ENCODE peak calls at places on chromosomes 12 and 14, in eight cellular contexts. K is thyroid gland, P is stomach, T is HepG2, N is right cardiac atrium, H is uterus, E is tibial nerve, J is breast epithelium. Q is an unnamed sample.

GRCh38 chr14:90551070-90551704 is 154.4 kb downstream of the CALM1 start:
- DNase-seq in T (no peak), K (no peak), P (no peak), N (peak; percentile 70), J (no peak), H (no peak), E (no peak), Q (no peak)

GRCh38 chr12:59698599-59698998 is 102.8 kb downstream of the SLC16A7 start:
- DNase-seq in J (no peak), P (no peak), E (no peak), K (no peak), N (no peak), H (no peak), T (no peak), Q (no peak)

GRCh38 chr14:59069455-59069854 is 119.0 kb upstream of the DAAM1 start:
- DNase-seq in T (peak; percentile 77), K (no peak), N (no peak), E (no peak), P (no peak), H (no peak), J (no peak), Q (no peak)

GRCh38 chr14:63663428-63664142 is 21.9 kb upstream of the WDR89 start:
- DNase-seq in H (no peak), J (no peak), E (no peak), K (no peak), N (peak; percentile 37), P (no peak), T (peak; percentile 23), Q (peak; percentile 91)

GRCh38 chr14:55673048-55673447 is 93.0 kb downstream of the KTN1 start:
- DNase-seq in N (no peak), P (no peak), T (no peak), K (no peak), J (no peak), E (no peak), H (no peak), Q (no peak)

GRCh38 chr14:30974628-30975027 is 50.8 kb upstream of the AP4S1 start:
- DNase-seq in P (no peak), N (no peak), T (no peak), H (no peak), K (no peak), E (no peak), J (no peak), Q (no peak)

GRCh38 chr12:19440916-19441315 is 1.6 kb downstream of the AEBP2 start:
- DNase-seq in E (no peak), H (no peak), N (no peak), T (no peak), J (no peak), P (no peak), K (no peak), Q (no peak)

GRCh38 chr12:116299548-116300150 is 22.2 kb upstream of the MED13L start:
- DNase-seq in T (no peak), K (peak; percentile 26), H (no peak), P (no peak), J (no peak), E (no peak), N (peak; percentile 80), Q (no peak)

GRCh38 chr12:40219760-40220159 is 5.0 kb upstream of the LRRK2 start:
- DNase-seq in H (no peak), K (no peak), T (no peak), N (no peak), E (no peak), J (no peak), P (no peak), Q (no peak)

GRCh38 chr12:75020068-75020557 is 189.5 kb downstream of the KCNC2 start:
- DNase-seq in T (no peak), P (no peak), E (no peak), J (no peak), H (no peak), N (no peak), K (no peak), Q (no peak)

GRCh38 chr12:49904601-49905000 is 901 bp upstream of the FAIM2 start:
- DNase-seq in N (peak; percentile 54), T (no peak), J (no peak), K (no peak), H (no peak), E (no peak), P (no peak), Q (no peak)

GRCh38 chr14:90968025-90968424 is 92.4 kb downstream of the RPS6KA5 start:
- DNase-seq in J (no peak), H (no peak), T (no peak), N (no peak), K (no peak), E (no peak), P (no peak), Q (no peak)

GRCh38 chr14:98956181-98956580 is 315.8 kb downstream of the BCL11B start:
- DNase-seq in H (no peak), K (no peak), P (no peak), J (no peak), N (no peak), E (no peak), T (no peak), Q (no peak)

GRCh38 chr12:130128764-130129735 is 33.2 kb upstream of the FZD10 start:
- DNase-seq in N (no peak), T (no peak), E (no peak), P (no peak), J (no peak), K (no peak), H (no peak), Q (no peak)

GRCh38 chr12:102871014-102871413 is 46.0 kb downstream of the PAH start:
- DNase-seq in E (no peak), H (no peak), N (no peak), T (no peak), P (no peak), J (no peak), K (no peak), Q (no peak)

GRCh38 chr12:39441963-39442894 is 691 bp downstream of the KIF21A start:
- DNase-seq in P (peak; percentile 34), T (peak; percentile 39), N (peak; percentile 77), E (peak; percentile 14), J (no peak), K (peak; percentile 49), H (peak; percentile 37), Q (peak; percentile 43)

GRCh38 chr14:51035611-51036192 is 59.2 kb downstream of the TRIM9 start:
- DNase-seq in T (peak; percentile 70), E (no peak), K (no peak), J (no peak), H (no peak), P (no peak), N (no peak), Q (peak; percentile 43)

GRCh38 chr14:102949062-102949800 is 26.8 kb downstream of the AMN start:
- DNase-seq in N (no peak), P (no peak), T (no peak), J (no peak), E (no peak), H (no peak), K (no peak), Q (no peak)

GRCh38 chr12:98439471-98440164 is 75.8 kb upstream of the TMPO start:
- DNase-seq in N (no peak), K (no peak), E (no peak), H (no peak), J (no peak), P (no peak), T (no peak), Q (no peak)

GRCh38 chr12:132229423-132229760 is 85.1 kb downstream of the NOC4L start:
- DNase-seq in H (no peak), T (no peak), J (no peak), K (no peak), N (no peak), E (no peak), P (no peak), Q (no peak)

GRCh38 chr12:46342562-46343033 is 30.0 kb downstream of the SLC38A2 start:
- DNase-seq in N (no peak), E (no peak), J (no peak), K (no peak), T (peak; percentile 64), H (no peak), P (peak; percentile 67), Q (peak; percentile 34)

GRCh38 chr14:96508900-96509299 is 6.7 kb downstream of the PAPOLA start:
- DNase-seq in N (no peak), H (no peak), T (peak; percentile 70), E (no peak), J (no peak), K (no peak), P (no peak), Q (no peak)

GRCh38 chr12:49945394-49946080 is 5.0 kb upstream of the AQP2 start:
- DNase-seq in N (peak; percentile 95), P (peak; percentile 86), E (peak; percentile 52), J (no peak), K (peak; percentile 75), T (peak; percentile 37), H (peak; percentile 88), Q (peak; percentile 62)

GRCh38 chr12:76765598-76765997 is 1.7 kb downstream of the ZDHHC17 start:
- DNase-seq in E (no peak), H (no peak), P (no peak), T (no peak), K (no peak), N (no peak), J (no peak), Q (no peak)
- H3K4me3 ChIP-seq in E (peak overlapping the region; percentile 93), H (no peak overlapping the region), P (peak overlapping the region; percentile 56), T (peak overlapping the region; percentile 74), K (no peak overlapping the region), N (no peak overlapping the region), J (peak overlapping the region; percentile 78), Q (peak overlapping the region; percentile 99)

DNA sequence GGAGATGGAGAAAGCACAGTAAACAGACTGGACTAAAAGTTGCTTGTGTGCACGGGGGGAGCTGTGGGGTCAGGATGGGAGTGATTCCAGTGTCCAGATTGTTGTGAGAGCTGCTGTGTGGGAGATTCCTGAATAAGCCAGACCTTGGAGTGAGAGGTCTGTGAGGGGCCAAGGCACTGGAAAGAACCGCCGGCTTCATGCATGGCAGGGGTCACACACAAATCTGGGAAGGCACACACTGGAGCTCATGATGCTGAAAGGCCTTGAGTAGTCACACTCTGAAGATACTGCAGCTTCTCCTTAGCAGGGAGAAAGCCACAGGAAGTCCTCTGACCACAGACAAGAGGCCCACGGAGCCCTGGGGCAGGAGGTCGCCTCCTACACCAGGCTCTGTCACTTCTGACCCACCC is 23.1 kb downstream of the ADCY6 start:
- DNase-seq in P (no peak), T (no peak), E (no peak), N (no peak), J (no peak), H (peak; percentile 41), K (no peak), Q (no peak)
- H3K27ac ChIP-seq in P (peak overlapping the region; percentile 56), T (no peak overlapping the region), E (no peak overlapping the region), N (no peak overlapping the region), J (peak overlapping the region; percentile 53), H (peak overlapping the region; percentile 77), K (no peak overlapping the region), Q (no peak overlapping the region)

DNA sequence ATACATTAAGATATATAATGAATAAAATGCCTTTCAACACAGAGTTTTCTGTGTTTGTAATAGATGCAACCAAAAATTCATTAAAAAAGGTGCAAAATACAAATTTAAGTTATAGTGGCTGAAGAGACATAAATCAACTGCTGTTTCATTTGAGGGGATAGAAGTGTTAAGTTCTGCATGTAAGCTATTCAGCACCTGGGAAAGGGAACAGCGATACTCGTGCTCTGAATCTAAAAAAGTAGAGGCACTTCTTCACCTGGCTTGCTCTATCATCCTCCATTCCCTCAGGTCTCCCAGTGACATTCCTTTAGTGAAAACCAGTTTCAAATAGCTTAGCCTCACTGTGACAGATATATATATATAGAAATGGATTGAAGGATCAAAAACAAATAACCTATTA is 222.6 kb downstream of the ACSS3 start:
- DNase-seq in P (no peak), J (no peak), N (no peak), H (no peak), K (no peak), E (no peak), T (no peak), Q (no peak)
- H3K4me3 ChIP-seq in P (no peak overlapping the region), J (no peak overlapping the region), N (no peak overlapping the region), H (no peak overlapping the region), K (no peak overlapping the region), E (no peak overlapping the region), T (no peak overlapping the region), Q (no peak overlapping the region)

GRCh38 chr12:89385965-89386537 is 33.8 kb upstream of the DUSP6 start:
- DNase-seq in T (peak; percentile 51), P (no peak), N (no peak), H (no peak), J (no peak), K (no peak), E (no peak), Q (no peak)
- H3K27ac ChIP-seq in T (peak overlapping the region; percentile 35), P (peak overlapping the region; percentile 79), N (no peak overlapping the region), H (no peak overlapping the region), J (peak overlapping the region; percentile 81), K (no peak overlapping the region), E (no peak overlapping the region), Q (no peak overlapping the region)

Q was measured in PC-9.